ENCODE peak calls at places on chromosome 21, in nine cellular contexts. D is retinal pigment epithelial cell, N is aorta, A is A673, X is left colon, U is ovary, O is GM10248, Q is ELR, P is memory B cell. F is an unnamed sample.

GRCh38 chr21:44957047-44957831 is 17.4 kb downstream of the SLX9 start:
- DNase-seq in D (no peak), N (peak), A (no peak), X (no peak), U (no peak), O (no peak), Q (no peak), P (no peak), F (no peak)

GRCh38 chr21:36929622-36930021 is 36.8 kb downstream of the HLCS start:
- DNase-seq in D (no peak), N (no peak), A (peak), X (no peak), U (peak), O (no peak), Q (peak), P (no peak), F (peak)

GRCh38 chr21:29928537-29928936 is 11.3 kb downstream of the GRIK1 start:
- DNase-seq in D (no peak), N (no peak), A (no peak), X (no peak), U (no peak), O (no peak), Q (no peak), P (no peak), F (no peak)

GRCh38 chr21:34886554-34887385 is 162.3 kb downstream of the RUNX1 start:
- DNase-seq in D (no peak), N (peak), A (no peak), X (peak), U (peak), O (no peak), Q (peak), P (no peak), F (no peak)

GRCh38 chr21:35048183-35048601 is 910 bp downstream of the RUNX1 start:
- DNase-seq in D (peak), N (no peak), A (no peak), X (no peak), U (no peak), O (no peak), Q (peak), P (no peak), F (no peak)

GRCh38 chr21:45143855-45144254 is 69.5 kb downstream of the ADARB1 start:
- DNase-seq in D (no peak), N (no peak), A (no peak), X (no peak), U (no peak), O (no peak), Q (no peak), P (no peak), F (no peak)

GRCh38 chr21:42414928-42415769 is 11.4 kb downstream of the UBASH3A start:
- DNase-seq in D (no peak), N (no peak), A (peak), X (peak), U (no peak), O (peak), Q (peak), P (peak), F (no peak)

GRCh38 chr21:25296239-25296638 is 311.0 kb downstream of the MRPL39 start:
- DNase-seq in D (no peak), N (no peak), A (no peak), X (no peak), U (no peak), O (no peak), Q (no peak), P (no peak), F (no peak)

GRCh38 chr21:44283953-44284352 is 1.7 kb upstream of the AIRE start:
- DNase-seq in D (no peak), N (no peak), A (no peak), X (no peak), U (no peak), O (no peak), Q (no peak), P (no peak), F (no peak)

GRCh38 chr21:42255038-42255601 is 36.2 kb downstream of the ABCG1 start:
- DNase-seq in D (no peak), N (no peak), A (no peak), X (no peak), U (no peak), O (no peak), Q (no peak), P (no peak), F (no peak)

GRCh38 chr21:33419538-33420123 is 16.4 kb downstream of the IFNGR2 start:
- DNase-seq in D (no peak), N (peak), A (no peak), X (no peak), U (peak), O (no peak), Q (peak), P (no peak), F (no peak)

GRCh38 chr21:43718872-43719747 is at the start of gene PDXK:
- DNase-seq in D (no peak), N (peak), A (peak), X (peak), U (peak), O (peak), Q (peak), P (peak), F (peak)

GRCh38 chr21:32921632-32922230 is 104.0 kb upstream of the OLIG2 start:
- DNase-seq in D (no peak), N (no peak), A (peak), X (no peak), U (no peak), O (peak), Q (peak), P (peak), F (peak)

GRCh38 chr21:28975401-28975800 is 17.3 kb downstream of the LTN1 start:
- DNase-seq in D (no peak), N (no peak), A (no peak), X (no peak), U (no peak), O (no peak), Q (peak), P (no peak), F (no peak)

GRCh38 chr21:42232176-42232825 is 13.4 kb downstream of the ABCG1 start:
- DNase-seq in D (no peak), N (no peak), A (no peak), X (no peak), U (no peak), O (no peak), Q (no peak), P (no peak), F (no peak)

GRCh38 chr21:46151261-46151988 is 4.0 kb downstream of the FTCD start:
- DNase-seq in D (no peak), N (peak), A (no peak), X (peak), U (peak), O (no peak), Q (no peak), P (no peak), F (no peak)

GRCh38 chr21:42199488-42200463 is 19.2 kb upstream of the ABCG1 start:
- DNase-seq in D (no peak), N (no peak), A (peak), X (peak), U (no peak), O (no peak), Q (peak), P (peak), F (no peak)

GRCh38 chr21:39392981-39393380 is 44.1 kb upstream of the HMGN1 start:
- DNase-seq in D (no peak), N (no peak), A (no peak), X (no peak), U (no peak), O (no peak), Q (no peak), P (no peak), F (no peak)

GRCh38 chr21:41666641-41667051 is 100.2 kb downstream of the RIPK4 start:
- DNase-seq in D (no peak), N (no peak), A (no peak), X (no peak), U (no peak), O (no peak), Q (peak), P (no peak), F (no peak)

GRCh38 chr21:16829532-16829931 is 683.3 kb upstream of the CXADR start:
- DNase-seq in D (no peak), N (no peak), A (no peak), X (no peak), U (no peak), O (no peak), Q (no peak), P (no peak), F (no peak)

GRCh38 chr21:27713159-27714109 is 746.5 kb upstream of the ADAMTS5 start:
- DNase-seq in D (no peak), N (no peak), A (no peak), X (peak), U (no peak), O (no peak), Q (no peak), P (no peak), F (no peak)

GRCh38 chr21:44992608-44993031 is 52.8 kb downstream of the SLX9 start:
- DNase-seq in D (no peak), N (peak), A (no peak), X (no peak), U (no peak), O (no peak), Q (no peak), P (no peak), F (no peak)

F was measured in SK-MEL-5.